ENCODE peak calls at places on chromosomes 6 and 20, in five cellular contexts. N, F, P, E and L are unnamed samples.

GRCh38 chr20:49852522-49853055 is 40.0 kb downstream of the SLC9A8 start:
- DNase-seq in F (no peak), N (no peak), P (no peak), E (no peak), L (no peak)

GRCh38 chr6:35146453-35146852 is 5.3 kb upstream of the TCP11 start:
- DNase-seq in N (no peak), F (peak; percentile 52), E (peak; percentile 34), P (peak; percentile 55), L (peak; percentile 74)

GRCh38 chr20:1895674-1896496 is 678 bp downstream of the SIRPA start:
- DNase-seq in N (peak; percentile 44), P (no peak), F (no peak), E (no peak), L (peak; percentile 87)

GRCh38 chr6:107811591-107812218 is 12.4 kb downstream of the SCML4 start:
- DNase-seq in N (no peak), F (no peak), P (peak; percentile 21), E (no peak), L (peak; percentile 74)

GRCh38 chr20:1858859-1859258 is 36.3 kb upstream of the SIRPA start:
- DNase-seq in F (no peak), E (no peak), P (peak; percentile 25), N (no peak), L (no peak)

GRCh38 chr6:167469101-167469500 is 144.2 kb downstream of the TTLL2 start:
- DNase-seq in P (no peak), E (no peak), N (no peak), F (no peak), L (no peak)

GRCh38 chr20:60845146-60845545 is 406.9 kb upstream of the CDH4 start:
- DNase-seq in N (no peak), F (no peak), P (no peak), E (no peak), L (no peak)

GRCh38 chr6:10300071-10300470 is 114.8 kb downstream of the TFAP2A start:
- DNase-seq in E (no peak), F (no peak), N (no peak), P (no peak), L (no peak)

GRCh38 chr6:15491255-15491985 is 171.4 kb downstream of the DTNBP1 start:
- DNase-seq in N (peak; percentile 82), E (peak; percentile 60), P (peak; percentile 78), F (peak; percentile 76), L (no peak)

GRCh38 chr20:61117725-61118124 is 134.3 kb upstream of the CDH4 start:
- DNase-seq in E (no peak), P (peak; percentile 80), F (no peak), N (no peak), L (no peak)

GRCh38 chr20:39233755-39234154 is 271.6 kb downstream of the DHX35 start:
- DNase-seq in N (no peak), P (no peak), E (no peak), F (no peak), L (no peak)

GRCh38 chr6:158852312-158853071 is 33.3 kb upstream of the EZR start:
- DNase-seq in F (no peak), E (no peak), P (no peak), N (no peak), L (no peak)

GRCh38 chr20:63624486-63624885 is 2.4 kb downstream of the GMEB2 start:
- DNase-seq in P (peak; percentile 49), F (peak; percentile 5), E (no peak), N (no peak), L (peak; percentile 5)

GRCh38 chr20:49831022-49831769 is 18.6 kb downstream of the SLC9A8 start:
- DNase-seq in E (no peak), F (peak; percentile 41), N (no peak), P (no peak), L (no peak)

GRCh38 chr6:5507056-5507722 is 245.9 kb downstream of the FARS2 start:
- DNase-seq in F (no peak), P (no peak), N (no peak), E (no peak), L (no peak)

GRCh38 chr6:127457444-127458064 is 1.6 kb downstream of the KIAA0408 start:
- DNase-seq in E (no peak), N (no peak), F (no peak), P (peak; percentile 81), L (no peak)

GRCh38 chr6:44158770-44159228 is at the start of gene CAPN11:
- DNase-seq in N (no peak), P (no peak), F (no peak), E (no peak), L (no peak)

GRCh38 chr20:62362991-62363919 is 3.9 kb downstream of the LAMA5 start:
- DNase-seq in F (peak; percentile 18), E (no peak), N (peak; percentile 19), P (no peak), L (peak; percentile 23)

GRCh38 chr6:143501851-143502250 is 9.7 kb downstream of the FUCA2 start:
- DNase-seq in P (no peak), E (no peak), N (no peak), F (no peak), L (no peak)

GRCh38 chr20:46708172-46708860 is 1.1 kb upstream of the SLC2A10 start:
- DNase-seq in F (no peak), P (no peak), E (no peak), N (no peak), L (no peak)

GRCh38 chr20:59835448-59836395 is 97.7 kb downstream of the SYCP2 start:
- DNase-seq in F (peak; percentile 21), E (peak; percentile 47), P (peak; percentile 5), N (peak; percentile 72), L (no peak)

GRCh38 chr20:50774515-50774914 is 20.3 kb upstream of the BCAS4 start:
- DNase-seq in F (no peak), P (no peak), N (no peak), E (no peak), L (peak; percentile 1)

GRCh38 chr6:159229526-159229925 is 60.3 kb downstream of the FNDC1 start:
- DNase-seq in F (no peak), E (no peak), P (no peak), N (no peak), L (no peak)

GRCh38 chr6:90915224-90915915 is 328.5 kb upstream of the MAP3K7 start:
- DNase-seq in E (no peak), N (no peak), P (no peak), F (no peak), L (no peak)

GRCh38 chr20:39660251-39660650 is 698.1 kb downstream of the DHX35 start:
- DNase-seq in E (no peak), P (no peak), N (no peak), F (no peak), L (no peak)

GRCh38 chr6:11243861-11244260 is 11.4 kb upstream of the NEDD9 start:
- DNase-seq in F (no peak), E (no peak), P (no peak), N (no peak), L (no peak)

GRCh38 chr6:1853761-1854160 is 244.0 kb downstream of the FOXC1 start:
- DNase-seq in N (no peak), E (no peak), F (no peak), P (no peak), L (no peak)
- TF ChIP-seq POLR2A in N (no peak), E (no peak), F (no peak), P (no peak), L (no peak)

GRCh38 chr20:7025635-7026034 is 258.1 kb downstream of the BMP2 start:
- DNase-seq in E (no peak), F (no peak), P (no peak), N (no peak), L (no peak)

GRCh38 chr20:7029005-7029404 is 261.5 kb downstream of the BMP2 start:
- DNase-seq in P (no peak), E (no peak), F (no peak), N (no peak), L (no peak)

DNA sequence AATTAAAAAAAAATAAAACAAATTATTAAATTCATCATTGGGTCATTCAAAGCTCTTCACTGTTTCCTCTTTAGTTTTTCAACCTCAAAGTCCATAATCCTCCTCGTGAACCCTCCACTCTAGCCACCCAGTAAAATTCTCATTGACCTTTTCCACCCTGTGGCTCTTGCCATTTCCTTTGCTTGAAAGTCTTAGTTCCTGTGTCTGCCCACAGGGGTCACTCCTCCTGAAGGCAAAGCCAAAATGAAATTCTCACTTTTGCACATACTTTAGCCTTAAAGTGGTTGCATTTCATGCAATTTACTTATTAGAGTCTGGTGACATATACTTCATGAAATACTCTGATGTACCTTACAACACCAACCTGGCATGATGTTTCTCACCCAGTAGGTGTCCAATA is 263.7 kb downstream of the BMP2 start:
- DNase-seq in F (no peak), N (no peak), E (no peak), P (no peak), L (no peak)
- TF ChIP-seq CTCF in F (peak; percentile 16), N (no peak), E (no peak), P (no peak), L (peak; percentile 6)

DNA sequence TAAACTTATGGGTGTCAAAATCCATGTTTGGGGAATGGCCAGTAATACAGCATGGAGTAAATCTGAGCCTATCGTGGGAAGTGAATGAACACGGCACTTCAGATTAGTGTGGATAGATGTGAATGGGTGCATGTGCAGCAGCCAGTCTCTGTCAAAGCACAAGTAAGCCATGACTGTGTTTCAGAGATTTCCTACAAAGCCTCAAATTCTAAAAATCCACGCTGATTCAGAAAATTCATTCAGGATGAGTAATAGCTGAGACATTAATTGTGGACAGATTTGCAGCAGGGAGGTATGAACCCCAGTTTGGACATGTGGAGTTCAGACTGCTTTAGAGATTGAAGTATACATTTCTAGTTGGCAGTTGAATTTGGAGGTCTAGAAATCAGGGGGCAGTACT is 115.1 kb downstream of the QKI start:
- DNase-seq in P (peak; percentile 92), E (no peak), F (no peak), N (no peak), L (no peak)
- H3K27ac ChIP-seq in P (no peak overlapping the region), E (no peak overlapping the region), F (no peak overlapping the region), N (no peak overlapping the region), L (no peak overlapping the region)

GRCh38 chr20:19785886-19786285 is 27.8 kb downstream of the RIN2 start:
- DNase-seq in P (peak; percentile 42), E (no peak), N (no peak), F (no peak), L (no peak)

GRCh38 chr20:19783966-19784401 is 25.9 kb downstream of the RIN2 start:
- DNase-seq in N (no peak), E (no peak), P (peak; percentile 82), F (peak; percentile 58), L (peak; percentile 42)

GRCh38 chr20:19786311-19786710 is 28.3 kb downstream of the RIN2 start:
- DNase-seq in P (peak; percentile 92), N (no peak), F (peak; percentile 50), E (no peak), L (no peak)

GRCh38 chr20:19785173-19785799 is 27.2 kb downstream of the RIN2 start:
- DNase-seq in E (no peak), N (no peak), F (no peak), P (peak; percentile 68), L (no peak)

GRCh38 chr20:19784511-19785172 is 26.6 kb downstream of the RIN2 start:
- DNase-seq in F (peak; percentile 47), P (peak; percentile 91), E (no peak), N (peak; percentile 40), L (no peak)
- TF ChIP-seq POLR2A in F (no peak), P (peak; percentile 39), E (no peak), N (no peak), L (no peak)